ENCODE peak calls at places on chromosomes 4 and X, in six cellular contexts. H, O, U, K, R and Q are unnamed samples.
A peak's percentile ranks its signal among the peaks of the same experiment; 100 is the strongest.

GRCh38 chrX:130523460-130524394 is 121.9 kb downstream of the RBMX2 start:
- DNase-seq in R (peak; percentile 57), U (no peak), H (no peak), O (peak; percentile 47), K (no peak), Q (no peak)

GRCh38 chr4:148497258-148497657 is 55.0 kb upstream of the NR3C2 start:
- DNase-seq in U (no peak), K (no peak), R (no peak), H (no peak), O (no peak), Q (no peak)

GRCh38 chrX:56726609-56727008 is 2.4 kb upstream of the NBDY start:
- DNase-seq in O (no peak), U (no peak), R (peak; percentile 59), H (no peak), K (no peak), Q (no peak)

GRCh38 chr4:139300431-139301142 is 718 bp upstream of the NAA15 start:
- DNase-seq in R (peak; percentile 77), U (no peak), H (no peak), K (peak; percentile 36), O (no peak), Q (no peak)

GRCh38 chr4:173243321-173243720 is 74.7 kb downstream of the GALNT7 start:
- DNase-seq in O (no peak), R (peak; percentile 71), K (peak; percentile 72), U (no peak), H (no peak), Q (no peak)

GRCh38 chrX:47610506-47610905 is 9.2 kb downstream of the SYN1 start:
- DNase-seq in R (no peak), U (no peak), K (no peak), O (no peak), H (no peak), Q (no peak)

GRCh38 chrX:130282151-130282550 is 13.5 kb upstream of the ZNF280C start:
- DNase-seq in K (no peak), U (no peak), O (no peak), H (no peak), R (no peak), Q (no peak)

GRCh38 chr4:156252300-156253016 is 298.8 kb upstream of the CTSO start:
- DNase-seq in H (no peak), U (no peak), O (no peak), K (no peak), R (no peak), Q (no peak)

GRCh38 chr4:155248002-155248896 is 39.8 kb downstream of the NPY2R start:
- DNase-seq in O (no peak), R (no peak), U (no peak), H (no peak), K (no peak), Q (no peak)

GRCh38 chr4:4268753-4269152 is 20.7 kb upstream of the TMEM128 start:
- DNase-seq in U (no peak), K (no peak), R (no peak), O (no peak), H (no peak), Q (no peak)

GRCh38 chr4:127304356-127304755 is 328.4 kb upstream of the INTU start:
- DNase-seq in O (no peak), H (no peak), U (no peak), K (no peak), R (peak; percentile 90), Q (no peak)

GRCh38 chr4:139222215-139222614 is 45.2 kb upstream of the ELF2 start:
- DNase-seq in O (no peak), U (no peak), H (no peak), R (no peak), K (no peak), Q (no peak)

GRCh38 chrX:105645667-105646354 is 176.5 kb upstream of the NRK start:
- DNase-seq in K (peak; percentile 13), R (peak; percentile 48), O (no peak), U (no peak), H (no peak), Q (no peak)

DNA sequence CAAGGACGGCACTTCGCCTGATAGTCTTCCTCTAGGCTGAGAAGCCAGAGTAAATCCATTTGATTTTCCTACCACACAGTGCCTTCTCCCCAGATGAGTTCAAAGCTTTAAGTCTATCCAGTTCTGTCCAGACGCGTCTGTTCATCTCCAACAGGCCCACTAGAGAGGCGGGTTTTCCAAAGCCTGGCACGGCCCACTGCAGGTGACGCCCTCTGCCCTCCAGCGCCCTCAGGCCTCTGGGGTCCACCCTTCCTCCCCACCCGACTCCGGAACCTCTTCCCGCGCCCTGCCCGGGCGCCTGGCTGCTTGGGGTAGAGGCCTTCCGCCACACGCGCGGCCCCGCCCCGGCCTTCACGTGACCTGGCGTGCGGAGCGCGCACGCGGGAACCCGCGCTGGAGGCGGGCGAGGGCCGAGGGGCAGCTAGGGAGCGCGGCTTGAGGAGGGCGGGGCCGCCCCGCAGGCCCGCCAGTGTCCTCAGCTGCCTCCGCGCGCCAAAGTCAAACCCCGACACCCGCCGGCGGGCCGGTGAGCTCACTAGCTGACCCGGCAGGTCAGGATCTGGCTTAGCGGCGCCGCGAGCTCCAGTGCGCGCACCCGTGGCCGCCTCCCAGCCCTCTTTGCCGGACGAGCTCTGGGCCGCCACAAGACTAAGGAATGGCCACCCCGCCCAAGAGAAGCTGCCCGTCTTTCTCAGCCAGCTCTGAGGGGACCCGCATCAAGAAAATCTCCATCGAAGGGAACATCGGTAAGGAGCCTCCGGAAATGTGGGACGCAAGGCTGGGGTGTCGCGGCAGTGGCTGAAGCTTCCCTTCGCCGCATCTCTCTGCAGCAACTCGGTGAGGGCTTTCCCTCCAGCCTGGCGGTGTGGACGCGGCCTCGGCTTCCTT is at the start of gene DCK:
- DNase-seq in R (peak; percentile 99), H (peak; percentile 83), O (peak; percentile 81), U (peak; percentile 97), K (peak; percentile 80), Q (peak; percentile 84)
- TF ChIP-seq CTCF in R (no peak), H (no peak), O (no peak), U (no peak), K (no peak), Q (no peak)

GRCh38 chr4:183503497-183504063 is 1.3 kb upstream of the ING2 start:
- DNase-seq in R (no peak), K (peak; percentile 26), O (no peak), H (no peak), U (no peak), Q (no peak)

GRCh38 chr4:183505556-183506388 is 914 bp downstream of the ING2 start:
- DNase-seq in K (peak; percentile 85), O (peak; percentile 79), H (peak; percentile 83), R (peak; percentile 93), U (peak; percentile 94), Q (peak; percentile 83)

GRCh38 chr4:183504930-183505555 is at the start of gene ING2:
- DNase-seq in H (no peak), R (peak; percentile 90), K (peak; percentile 88), O (no peak), U (no peak), Q (no peak)

GRCh38 chr4:183506389-183506735 is 1.5 kb downstream of the ING2 start:
- DNase-seq in K (no peak), O (no peak), H (no peak), U (no peak), R (no peak), Q (no peak)

DNA sequence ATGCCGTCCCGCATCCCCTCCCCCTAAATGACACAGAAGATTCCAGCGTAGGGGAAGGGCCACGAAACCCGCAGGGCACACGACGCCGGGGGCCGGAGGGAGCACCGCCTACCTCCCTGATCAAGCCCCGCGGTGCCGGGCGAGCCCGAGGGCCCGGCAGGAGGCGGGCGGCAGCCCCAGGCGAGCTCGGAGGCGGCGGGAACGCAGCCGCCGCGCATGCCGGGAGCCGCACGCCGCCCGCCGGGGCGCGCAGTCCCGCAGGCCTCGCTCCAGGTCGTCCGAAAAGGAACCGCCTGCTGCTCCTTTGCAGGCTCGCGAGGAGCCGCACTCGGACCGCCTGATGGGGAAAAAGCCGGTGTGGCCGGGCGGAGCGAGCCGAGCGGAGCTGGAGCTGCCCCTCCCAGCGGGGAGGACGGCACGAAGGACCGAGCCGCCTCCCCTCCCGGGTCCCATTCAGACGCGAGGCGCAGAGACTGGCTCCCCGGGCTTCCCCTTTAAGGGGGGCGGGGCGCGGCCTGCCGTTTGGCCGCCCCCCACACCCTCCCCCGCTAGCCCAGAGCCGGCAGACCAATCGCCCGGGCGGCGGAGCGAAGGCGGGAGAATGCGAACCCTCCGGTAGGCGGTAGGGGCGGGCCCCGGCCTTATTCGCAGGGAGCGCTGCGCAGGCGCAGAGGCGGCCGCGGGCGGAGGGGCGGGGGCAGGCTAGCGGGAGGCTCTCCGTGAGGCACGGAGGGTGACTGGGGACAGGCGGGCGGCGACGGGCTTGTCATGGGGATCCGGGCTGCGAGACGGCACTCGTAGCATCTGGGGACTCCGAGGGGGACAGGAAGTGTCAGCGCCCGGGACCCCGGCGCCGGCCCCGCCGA is 561 bp upstream of the ING2 start:
- DNase-seq in O (peak; percentile 98), U (peak; percentile 100), K (peak; percentile 96), H (peak; percentile 98), R (peak; percentile 100), Q (peak; percentile 97)
- TF ChIP-seq CTCF in O (no peak), U (peak; percentile 34), K (peak; percentile 56), H (peak; percentile 38), R (no peak), Q (peak; percentile 12)

GRCh38 chrX:119186194-119186593 is 49.9 kb upstream of the PGRMC1 start:
- DNase-seq in U (no peak), R (no peak), K (no peak), H (no peak), O (no peak), Q (no peak)

GRCh38 chrX:119189586-119189985 is 46.5 kb upstream of the PGRMC1 start:
- DNase-seq in H (no peak), O (no peak), R (peak; percentile 58), K (no peak), U (no peak), Q (no peak)

GRCh38 chrX:119189115-119189514 is 47.0 kb upstream of the PGRMC1 start:
- DNase-seq in R (no peak), H (no peak), O (no peak), U (no peak), K (no peak), Q (no peak)

GRCh38 chrX:119187298-119187697 is 48.8 kb upstream of the PGRMC1 start:
- DNase-seq in O (no peak), K (no peak), R (no peak), H (no peak), U (no peak), Q (no peak)

GRCh38 chrX:119186763-119187162 is 49.3 kb upstream of the PGRMC1 start:
- DNase-seq in O (no peak), K (no peak), U (no peak), H (no peak), R (no peak), Q (no peak)
- TF ChIP-seq CTCF in O (no peak), K (no peak), U (no peak), H (no peak), R (no peak), Q (no peak)

GRCh38 chr4:96164814-96165351 is 325.0 kb downstream of the PDHA2 start:
- DNase-seq in U (no peak), O (no peak), H (no peak), R (no peak), K (peak; percentile 1), Q (no peak)

GRCh38 chr4:96166806-96167205 is 326.9 kb downstream of the PDHA2 start:
- DNase-seq in K (no peak), H (no peak), U (no peak), O (no peak), R (no peak), Q (no peak)

GRCh38 chr4:96175871-96176270 is 336.0 kb downstream of the PDHA2 start:
- DNase-seq in H (no peak), U (no peak), O (no peak), K (peak; percentile 0), R (no peak), Q (no peak)

DNA sequence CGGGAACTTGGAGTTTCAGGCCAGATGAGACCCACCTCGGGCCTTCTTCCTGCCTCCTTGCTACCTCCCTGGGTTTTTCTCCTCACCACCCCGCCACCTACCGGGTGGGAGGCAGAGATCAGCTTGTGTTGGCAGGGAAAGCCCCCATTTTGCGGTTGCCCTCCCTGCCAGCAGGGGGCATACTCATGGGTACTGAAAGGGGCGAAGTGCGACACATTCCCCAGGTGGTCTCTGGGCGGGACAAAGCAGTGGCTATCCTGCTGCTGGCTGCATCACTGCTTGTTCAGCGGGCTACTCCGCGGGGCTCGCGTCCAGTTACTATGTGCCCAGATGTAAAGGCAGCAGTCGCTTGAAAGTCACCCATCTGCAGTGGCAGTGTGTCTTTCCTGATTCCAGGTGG is 330.3 kb downstream of the PDHA2 start:
- DNase-seq in H (no peak), K (no peak), U (no peak), O (no peak), R (no peak), Q (no peak)
- TF ChIP-seq CTCF in H (no peak), K (no peak), U (no peak), O (no peak), R (no peak), Q (no peak)